ENCODE peak calls at places on chromosomes 3 and 15, in nine cellular contexts. X is body of pancreas, O is heart right ventricle, F is esophagus squamous epithelium, B is testis, Z is mammary epithelial cell, L is psoas muscle, C is GM06990, G is left lung. I is an unnamed sample. For H3K36me3, the result is how much of the 10 kb centered on the place peaks cover.

GRCh38 chr3:197394464-197395321 is 96.3 kb upstream of the DLG1 start:
- DNase-seq in X (no peak), O (peak), F (no peak), B (peak), Z (peak), L (peak), C (peak), G (no peak), I (peak)

GRCh38 chr15:28935316-28935715 is 49.5 kb downstream of the APBA2 start:
- DNase-seq in X (no peak), O (no peak), F (no peak), B (no peak), Z (no peak), L (no peak), C (no peak), G (no peak), I (no peak)

GRCh38 chr3:67001086-67001861 is 3.2 kb downstream of the KBTBD8 start:
- DNase-seq in X (no peak), O (no peak), F (no peak), B (no peak), Z (no peak), L (no peak), C (peak), G (no peak), I (no peak)

GRCh38 chr3:37072892-37073291 is 79.6 kb downstream of the MLH1 start:
- DNase-seq in X (peak), O (no peak), F (no peak), B (no peak), Z (peak), L (no peak), C (no peak), G (no peak), I (no peak)

GRCh38 chr15:54990793-54991192 is 205.9 kb downstream of the RSL24D1 start:
- DNase-seq in X (no peak), O (no peak), F (no peak), B (no peak), Z (no peak), L (no peak), C (no peak), G (peak), I (no peak)

GRCh38 chr15:69225355-69226027 is 65.1 kb downstream of the GLCE start:
- DNase-seq in X (no peak), O (no peak), F (no peak), B (no peak), Z (peak), L (no peak), C (no peak), G (no peak), I (peak)

GRCh38 chr3:126147932-126148683 is 32.3 kb downstream of the ALDH1L1 start:
- DNase-seq in X (peak), O (no peak), F (no peak), B (no peak), Z (no peak), L (no peak), C (no peak), G (peak), I (no peak)

GRCh38 chr3:179292440-179292839 is 30.4 kb upstream of the ZNF639 start:
- DNase-seq in X (no peak), O (no peak), F (no peak), B (no peak), Z (no peak), L (no peak), C (no peak), G (no peak), I (no peak)

GRCh38 chr3:162041622-162042021 is 545.0 kb downstream of the OTOL1 start:
- DNase-seq in X (no peak), O (no peak), F (no peak), B (no peak), Z (no peak), L (no peak), C (no peak), G (no peak), I (no peak)

GRCh38 chr3:126982125-126982521 is 792 bp upstream of the PLXNA1 start:
- DNase-seq in X (no peak), O (no peak), F (no peak), B (no peak), Z (peak), L (no peak), C (no peak), G (no peak), I (no peak)

GRCh38 chr3:56125358-56126005 is 342.8 kb downstream of the ERC2 start:
- DNase-seq in X (no peak), O (no peak), F (no peak), B (no peak), Z (peak), L (peak), C (no peak), G (no peak), I (peak)

GRCh38 chr15:95499397-95499796 is 831.1 kb upstream of the NR2F2 start:
- DNase-seq in X (no peak), O (peak), F (no peak), B (no peak), Z (no peak), L (no peak), C (no peak), G (no peak), I (no peak)

GRCh38 chr3:36295206-36295760 is 85.0 kb upstream of the STAC start:
- DNase-seq in X (no peak), O (no peak), F (no peak), B (no peak), Z (no peak), L (no peak), C (no peak), G (no peak), I (no peak)

GRCh38 chr3:188697127-188697526 is 474.6 kb upstream of the TPRG1 start:
- DNase-seq in X (no peak), O (no peak), F (no peak), B (no peak), Z (no peak), L (no peak), C (peak), G (no peak), I (no peak)

GRCh38 chr3:113623827-113624226 is 72.6 kb downstream of the USF3 start:
- DNase-seq in X (no peak), O (no peak), F (no peak), B (no peak), Z (no peak), L (no peak), C (no peak), G (no peak), I (no peak)

GRCh38 chr15:20356444-20357138 is 185.0 kb downstream of the GOLGA6L6 start:
- DNase-seq in X (peak), O (peak), F (no peak), B (peak), Z (no peak), L (peak), C (no peak), G (peak), I (no peak)

DNA sequence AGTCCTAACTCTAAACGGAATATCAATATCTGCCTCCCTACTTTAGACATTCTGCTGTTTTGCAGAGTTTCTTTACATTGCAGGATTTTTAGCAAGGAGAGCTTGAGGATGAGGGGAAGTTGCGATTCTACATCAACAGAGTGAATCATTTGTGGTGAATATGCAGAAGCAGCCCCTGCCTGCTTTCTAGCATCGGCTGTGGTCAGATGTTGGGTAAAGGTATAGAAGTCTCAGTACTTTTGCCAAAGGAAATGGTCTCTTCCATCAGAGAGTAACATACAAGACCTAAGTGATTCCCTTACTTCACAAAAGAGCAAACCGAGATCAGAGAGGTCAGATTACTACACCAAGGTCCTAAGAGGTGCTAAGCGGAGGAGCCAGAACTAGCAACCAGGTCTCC is 15.2 kb downstream of the ST3GAL6 start:
- DNase-seq in X (no peak), O (no peak), F (no peak), B (no peak), Z (peak), L (no peak), C (no peak), G (no peak), I (no peak)
- H3K36me3 ChIP-seq in X (under half), O (under half), F (under half), B (under half), Z (under half), L (under half), C (under half), G (under half), I (under half)

DNA sequence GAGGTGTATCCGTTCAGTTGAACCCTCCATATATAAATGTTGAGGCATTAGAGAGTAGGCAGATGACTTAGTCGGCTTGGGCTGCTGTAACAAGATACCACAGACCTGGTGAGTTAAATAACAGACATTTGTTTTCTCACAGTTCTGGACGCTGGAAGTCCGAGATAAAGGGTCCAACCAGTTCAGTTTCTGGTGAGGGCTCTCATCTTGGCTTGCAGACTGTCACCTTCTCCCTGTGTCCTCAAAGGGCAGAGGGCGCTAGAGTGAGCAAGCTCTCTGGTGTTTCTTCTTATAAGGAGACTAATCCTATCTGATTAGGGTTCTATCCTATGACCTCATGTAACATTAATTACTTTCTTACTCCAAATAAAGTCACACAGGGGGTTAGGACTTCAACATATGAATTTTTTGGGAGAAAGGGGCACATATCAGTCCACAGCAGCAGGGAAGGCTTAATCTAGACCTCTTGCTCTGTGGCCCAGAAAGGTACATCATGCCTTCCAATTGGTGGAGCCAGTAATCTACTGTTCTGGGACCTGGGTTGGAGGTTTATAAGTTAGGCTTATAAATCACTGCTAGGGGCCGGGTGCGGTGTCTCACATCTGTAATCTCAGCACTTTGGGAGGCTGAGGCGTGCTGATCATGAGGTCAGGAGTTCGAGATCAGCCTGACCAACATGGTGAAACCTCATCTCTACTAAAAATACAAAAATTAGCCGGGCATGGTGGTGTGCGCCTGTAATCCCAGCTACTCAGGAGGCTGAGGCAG is 26.3 kb upstream of the SLC28A2 start:
- DNase-seq in X (no peak), O (no peak), F (no peak), B (no peak), Z (no peak), L (no peak), C (no peak), G (no peak), I (no peak)
- TF ChIP-seq CTCF in X (no peak), O (no peak), F (no peak), B (no peak), Z (no peak), L (no peak), C (peak), G (no peak), I (no peak)

DNA sequence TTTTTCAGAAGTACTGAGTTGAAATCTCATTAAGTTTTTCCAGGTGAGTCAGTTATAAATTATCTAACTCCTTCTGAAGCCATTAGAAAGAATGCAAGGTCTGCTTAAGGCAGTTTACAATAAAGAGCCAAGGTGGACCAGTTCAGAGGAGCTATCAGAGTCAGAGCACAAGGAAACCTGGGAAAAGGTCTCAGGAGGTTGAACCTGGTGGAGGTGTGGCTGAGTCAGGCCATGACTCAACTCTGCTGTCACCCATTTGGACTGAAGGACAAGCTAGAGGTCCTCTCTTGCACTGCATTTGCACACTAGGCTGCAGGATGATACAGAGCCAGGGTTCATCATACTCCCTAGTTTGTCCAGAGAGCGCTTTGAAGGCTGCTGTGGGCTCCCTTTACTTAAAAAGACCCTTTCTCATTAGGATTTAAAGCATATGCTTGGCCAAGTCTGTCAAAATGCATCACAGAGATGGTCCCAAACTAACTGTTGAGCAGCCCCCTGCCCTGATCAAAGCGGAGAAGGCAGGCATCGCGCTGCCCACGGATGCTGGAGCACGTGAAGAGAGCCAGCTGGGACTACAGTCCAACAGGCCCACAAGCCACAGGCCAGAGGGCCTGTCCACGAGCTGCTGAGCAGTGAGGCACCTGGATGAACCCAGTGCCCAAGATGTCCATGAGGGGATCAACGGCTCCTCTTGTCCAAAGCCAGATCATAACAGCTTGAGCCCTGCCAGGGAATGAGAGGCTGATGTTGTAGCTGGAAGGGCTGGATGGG is 26.0 kb upstream of the MRPS22 start:
- DNase-seq in X (peak), O (no peak), F (no peak), B (no peak), Z (peak), L (no peak), C (no peak), G (no peak), I (no peak)
- H3K36me3 ChIP-seq in X (under half), O (under half), F (under half), B (under half), Z (under half), L (under half), C (under half), G (under half), I (under half)

DNA sequence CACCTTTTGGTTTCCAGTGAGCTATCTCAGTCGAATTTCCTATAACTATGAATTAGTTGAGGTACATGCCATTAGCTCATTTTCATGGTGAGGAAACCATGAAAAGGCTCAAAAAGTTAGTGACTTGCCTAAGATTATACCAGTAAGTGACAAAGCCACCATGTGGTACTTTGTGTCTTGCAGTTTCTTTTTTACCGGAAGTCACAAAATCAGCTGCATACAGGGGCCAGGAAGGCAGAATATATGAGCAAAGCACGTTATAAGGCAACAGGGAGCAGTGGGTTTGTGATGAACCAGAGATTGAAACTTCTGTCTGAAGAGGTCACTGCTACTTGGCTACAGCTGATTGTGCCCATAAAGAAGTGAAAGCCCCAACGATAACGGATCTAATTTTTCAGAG is 50.3 kb downstream of the CMTM8 start:
- DNase-seq in X (no peak), O (no peak), F (no peak), B (no peak), Z (no peak), L (no peak), C (no peak), G (no peak), I (no peak)
- TF ChIP-seq CTCF in X (no peak), O (no peak), F (no peak), B (no peak), Z (no peak), L (no peak), C (no peak), G (no peak), I (no peak)

I was measured in BJ.